ENCODE peak calls at places on chromosomes 2 and 18, in five cellular contexts. A is HepG2, W is NT2/D1, B is H1, M is GM12878. F is an unnamed sample.

GRCh38 chr2:163266772-163267171 is 428.2 kb upstream of the KCNH7 start:
- DNase-seq in A (no peak), W (no peak), B (no peak), M (no peak), F (no peak)

GRCh38 chr2:60336442-60337141 is 216.9 kb downstream of the BCL11A start:
- DNase-seq in A (no peak), W (no peak), B (no peak), M (no peak), F (no peak)

GRCh38 chr2:54336977-54337255 is 80.9 kb upstream of the TSPYL6 start:
- DNase-seq in A (no peak), W (no peak), B (no peak), M (no peak), F (no peak)

GRCh38 chr2:223041527-223042109 is 10.4 kb upstream of the KCNE4 start:
- DNase-seq in A (no peak), W (peak), B (no peak), M (no peak), F (peak)

GRCh38 chr18:23578067-23578705 is 8.1 kb downstream of the NPC1 start:
- DNase-seq in A (no peak), W (no peak), B (no peak), M (no peak), F (no peak)

GRCh38 chr2:64203131-64204005 is 59.1 kb upstream of the PELI1 start:
- DNase-seq in A (no peak), W (no peak), B (no peak), M (no peak), F (no peak)

GRCh38 chr2:239835056-239835455 is 190.1 kb downstream of the NDUFA10 start:
- DNase-seq in A (no peak), W (no peak), B (no peak), M (no peak), F (no peak)

GRCh38 chr2:182318466-182319309 is 108.1 kb downstream of the PDE1A start:
- DNase-seq in A (no peak), W (no peak), B (no peak), M (no peak), F (no peak)

GRCh38 chr18:49668583-49669290 is 106.9 kb downstream of the LIPG start:
- DNase-seq in A (peak), W (no peak), B (no peak), M (no peak), F (no peak)

GRCh38 chr2:183059561-183059960 is 19.0 kb upstream of the DUSP19 start:
- DNase-seq in A (no peak), W (no peak), B (no peak), M (no peak), F (no peak)

GRCh38 chr2:220531216-220531615 is 903.8 kb downstream of the SLC4A3 start:
- DNase-seq in A (no peak), W (no peak), B (no peak), M (no peak), F (no peak)

GRCh38 chr2:16665746-16666452 is at the start of gene CYRIA:
- DNase-seq in A (no peak), W (no peak), B (no peak), M (no peak), F (peak)

GRCh38 chr2:85181093-85181685 is 48.0 kb downstream of the TCF7L1 start:
- DNase-seq in A (no peak), W (no peak), B (no peak), M (no peak), F (peak)

GRCh38 chr2:227853204-227853629 is 18.2 kb upstream of the DAW1 start:
- DNase-seq in A (no peak), W (no peak), B (no peak), M (no peak), F (no peak)

GRCh38 chr2:48574353-48575290 is 43.0 kb upstream of the GTF2A1L start:
- DNase-seq in A (no peak), W (no peak), B (no peak), M (no peak), F (no peak)

GRCh38 chr2:171811229-171811628 is 82.8 kb downstream of the SLC25A12 start:
- DNase-seq in A (peak), W (no peak), B (no peak), M (no peak), F (no peak)

GRCh38 chr2:176134978-176135575 is 5.6 kb downstream of the HOXD8 start:
- DNase-seq in A (peak), W (no peak), B (no peak), M (no peak), F (no peak)

GRCh38 chr2:127080941-127081769 is 25.8 kb downstream of the BIN1 start:
- DNase-seq in A (no peak), W (no peak), B (no peak), M (no peak), F (no peak)

GRCh38 chr2:36352711-36353110 is 2.9 kb upstream of the CRIM1 start:
- DNase-seq in A (peak), W (no peak), B (no peak), M (no peak), F (no peak)

GRCh38 chr2:48397846-48398245 is 132.1 kb upstream of the STON1 start:
- DNase-seq in A (no peak), W (no peak), B (no peak), M (no peak), F (no peak)

GRCh38 chr2:6290626-6291025 is 575.1 kb downstream of the CMPK2 start:
- DNase-seq in A (no peak), W (no peak), B (no peak), M (no peak), F (no peak)

GRCh38 chr2:28649481-28650260 is 102.0 kb upstream of the PPP1CB start:
- DNase-seq in A (peak), W (no peak), B (no peak), M (no peak), F (no peak)

GRCh38 chr2:102166189-102166845 is 20.5 kb upstream of the IL1RL2 start:
- DNase-seq in A (peak), W (no peak), B (no peak), M (no peak), F (no peak)

GRCh38 chr2:85164145-85164559 is 31.0 kb downstream of the TCF7L1 start:
- DNase-seq in A (peak), W (no peak), B (no peak), M (no peak), F (no peak)

GRCh38 chr2:234858134-234858533 is 93.7 kb upstream of the SH3BP4 start:
- DNase-seq in A (no peak), W (peak), B (no peak), M (no peak), F (no peak)

GRCh38 chr2:58032751-58033055 is 13.9 kb upstream of the VRK2 start:
- DNase-seq in A (no peak), W (no peak), B (no peak), M (no peak), F (no peak)

GRCh38 chr2:241702155-241702404 is 241 bp downstream of the ING5 start:
- DNase-seq in A (no peak), W (no peak), B (no peak), M (peak), F (peak)

GRCh38 chr2:188495990-188496431 is 204.3 kb downstream of the GULP1 start:
- DNase-seq in A (no peak), W (no peak), B (no peak), M (no peak), F (no peak)

GRCh38 chr2:232870766-232871371 is 805 bp downstream of the SNORC start:
- DNase-seq in A (no peak), W (no peak), B (no peak), M (no peak), F (no peak)

GRCh38 chr2:147025611-147026010 is 819.2 kb upstream of the ACVR2A start:
- DNase-seq in A (no peak), W (no peak), B (no peak), M (no peak), F (no peak)

GRCh38 chr2:106885981-106886915 is at the start of gene ST6GAL2:
- DNase-seq in A (no peak), W (no peak), B (no peak), M (no peak), F (peak)

GRCh38 chr2:62724886-62725711 is 19.6 kb downstream of the EHBP1 start:
- DNase-seq in A (no peak), W (peak), B (no peak), M (no peak), F (no peak)

GRCh38 chr2:48430528-48430927 is 99.4 kb upstream of the STON1 start:
- DNase-seq in A (no peak), W (no peak), B (no peak), M (no peak), F (no peak)

GRCh38 chr18:2880473-2880872 is 33.7 kb downstream of the EMILIN2 start:
- DNase-seq in A (no peak), W (no peak), B (no peak), M (no peak), F (no peak)

GRCh38 chr2:215028231-215028630 is 110.2 kb downstream of the ABCA12 start:
- DNase-seq in A (no peak), W (no peak), B (no peak), M (no peak), F (no peak)

GRCh38 chr2:33104726-33105125 is 158.0 kb downstream of the LTBP1 start:
- DNase-seq in A (no peak), W (no peak), B (no peak), M (no peak), F (no peak)

GRCh38 chr2:165357758-165358157 is 111.7 kb upstream of the CSRNP3 start:
- DNase-seq in A (no peak), W (no peak), B (no peak), M (peak), F (no peak)

DNA sequence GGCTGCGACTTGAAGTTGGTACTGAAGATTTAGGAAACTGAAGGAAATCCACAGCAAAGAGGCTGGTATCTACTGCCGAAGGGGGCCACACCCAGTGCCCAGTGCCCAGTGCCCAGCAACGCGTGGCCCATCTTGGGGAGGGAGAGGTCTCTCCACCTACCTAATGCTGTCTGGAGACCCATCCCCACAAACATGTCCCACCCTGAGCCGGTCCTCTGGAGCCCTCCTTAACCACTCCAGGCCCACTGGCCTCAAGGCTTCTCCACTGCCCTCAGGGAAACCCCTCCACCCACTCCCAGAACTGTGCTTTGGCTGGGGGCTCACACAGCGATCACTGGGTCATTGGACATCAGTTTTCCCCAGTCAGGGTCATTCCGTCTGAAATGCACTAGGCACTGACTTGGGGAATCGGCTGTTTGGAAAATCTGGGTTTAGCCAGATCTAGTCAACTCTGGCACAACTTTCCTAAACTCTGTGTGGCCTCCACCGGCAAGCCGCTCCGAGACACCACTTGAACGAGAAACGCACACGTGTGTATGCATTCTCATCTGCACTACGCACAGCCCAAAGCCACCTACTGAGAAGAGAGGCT is 20.1 kb downstream of the GPR55 start:
- DNase-seq in A (no peak), W (no peak), B (no peak), M (no peak), F (no peak)
- TF ChIP-seq SUZ12 in A (no peak), W (no peak), B (no peak), M (no peak), F (no peak)

GRCh38 chr2:86286518-86286917 is 50.9 kb downstream of the REEP1 start:
- DNase-seq in A (no peak), W (no peak), B (no peak), M (no peak), F (no peak)
- TF ChIP-seq SUZ12 in A (no peak), W (no peak), B (no peak), M (no peak), F (no peak)

GRCh38 chr18:32469691-32470131 is 971 bp downstream of the GAREM1 start:
- DNase-seq in A (no peak), W (no peak), B (no peak), M (no peak), F (peak)
- TF ChIP-seq SUZ12 in A (no peak), W (no peak), B (no peak), M (peak), F (no peak)

GRCh38 chr2:65639156-65639876 is 206.9 kb upstream of the SPRED2 start:
- DNase-seq in A (no peak), W (no peak), B (no peak), M (no peak), F (no peak)
- TF ChIP-seq SUZ12 in A (no peak), W (no peak), B (no peak), M (no peak), F (no peak)

DNA sequence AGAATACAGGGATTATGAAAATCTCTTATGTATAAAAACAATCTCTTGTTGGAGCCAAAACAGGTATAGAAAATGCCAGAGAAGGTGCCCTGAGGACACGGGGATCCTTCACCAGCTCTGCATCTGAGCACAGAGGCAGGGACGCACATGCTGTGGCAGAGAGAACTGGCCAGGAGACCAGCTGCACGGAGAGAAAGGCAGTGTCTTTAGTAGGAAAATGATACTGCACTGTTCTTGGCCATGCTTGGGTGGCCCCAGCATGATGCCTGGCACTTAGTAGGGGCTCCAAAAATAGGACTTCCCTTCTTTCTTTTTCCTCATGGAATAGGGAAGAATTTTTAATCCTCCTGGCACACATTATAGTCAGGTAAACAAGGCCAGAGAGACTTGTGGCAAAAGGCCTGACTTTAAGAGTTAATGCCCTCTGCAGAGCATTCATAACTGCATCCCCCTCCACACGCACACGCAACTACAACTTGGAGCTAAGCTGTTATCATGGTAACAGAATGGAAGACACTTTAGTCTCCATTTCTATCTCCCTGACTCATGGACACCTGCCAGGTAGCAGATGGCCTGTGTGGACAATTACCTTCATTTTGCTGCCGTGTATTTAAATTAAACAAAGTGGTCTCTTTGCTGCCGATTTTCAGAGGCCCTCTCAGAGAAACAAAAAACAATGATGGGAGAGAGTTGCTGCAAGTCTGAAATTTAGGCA is 59.7 kb upstream of the DNMT3A start:
- DNase-seq in A (no peak), W (no peak), B (no peak), M (no peak), F (no peak)
- TF ChIP-seq SUZ12 in A (no peak), W (no peak), B (no peak), M (no peak), F (no peak)